ENCODE peak calls at places on chromosomes 4 and X, in ten cellular contexts. E, I, V, O, C, D, J, S, Q and T are unnamed samples.

GRCh38 chr4:73223258-73223651 is 35.3 kb downstream of the ANKRD17 start:
- DNase-seq in E (no peak), I (no peak), V (no peak), O (no peak), C (no peak), D (no peak), J (no peak), S (no peak), Q (no peak), T (no peak)

GRCh38 chrX:30150196-30150895 is 65.0 kb upstream of the MAGEB2 start:
- DNase-seq in E (no peak), I (no peak), V (no peak), O (no peak), C (no peak), D (no peak), J (no peak), S (no peak), Q (no peak), T (no peak)

GRCh38 chr4:110904435-110905050 is 281.7 kb upstream of the PITX2 start:
- DNase-seq in E (no peak), I (no peak), V (no peak), O (no peak), C (no peak), D (no peak), J (no peak), S (no peak), Q (peak), T (no peak)

GRCh38 chrX:72304877-72305276 is 837 bp downstream of the CITED1 start:
- DNase-seq in E (peak), I (peak), V (no peak), O (no peak), C (no peak), D (no peak), J (no peak), S (no peak), Q (no peak), T (no peak)

GRCh38 chrX:7927259-7928167 is at the start of gene PNPLA4:
- DNase-seq in E (peak), I (peak), V (peak), O (no peak), C (peak), D (peak), J (peak), S (peak), Q (peak), T (peak)

GRCh38 chr4:107654694-107655093 is 65.3 kb downstream of the PAPSS1 start:
- DNase-seq in E (no peak), I (peak), V (no peak), O (no peak), C (no peak), D (no peak), J (no peak), S (no peak), Q (no peak), T (no peak)

GRCh38 chr4:137960371-137961050 is 281.6 kb downstream of the SLC7A11 start:
- DNase-seq in E (no peak), I (no peak), V (peak), O (peak), C (no peak), D (no peak), J (no peak), S (no peak), Q (peak), T (peak)

GRCh38 chr4:113825272-113825671 is 63.7 kb upstream of the CAMK2D start:
- DNase-seq in E (no peak), I (no peak), V (no peak), O (no peak), C (peak), D (no peak), J (no peak), S (peak), Q (no peak), T (no peak)

GRCh38 chr4:139887962-139888735 is 222.5 kb downstream of the MGST2 start:
- DNase-seq in E (no peak), I (no peak), V (no peak), O (no peak), C (no peak), D (no peak), J (no peak), S (no peak), Q (peak), T (no peak)

GRCh38 chrX:150984164-150984824 is 1.2 kb downstream of the HMGB3 start:
- DNase-seq in E (peak), I (peak), V (no peak), O (no peak), C (no peak), D (peak), J (no peak), S (peak), Q (peak), T (no peak)

GRCh38 chr4:85498068-85498733 is 23.3 kb downstream of the ARHGAP24 start:
- DNase-seq in E (peak), I (no peak), V (peak), O (no peak), C (no peak), D (no peak), J (no peak), S (no peak), Q (peak), T (peak)

GRCh38 chr4:158133551-158133950 is 39.3 kb downstream of the GASK1B start:
- DNase-seq in E (no peak), I (peak), V (no peak), O (no peak), C (no peak), D (no peak), J (no peak), S (no peak), Q (no peak), T (no peak)